ENCODE peak calls at places on chromosomes 5 and 9, in four cellular contexts. D is neural progenitor cell, L is ascending aorta, Z is osteoblast. R is an unnamed sample.
A peak's percentile ranks its signal among the peaks of the same experiment; 100 is the strongest.

GRCh38 chr5:127290019-127290945 is at the start of gene MEGF10:
- DNase-seq in D (peak; percentile 85), L (no peak), Z (peak; percentile 90), R (no peak)

GRCh38 chr5:80961376-80962281 is 1.5 kb downstream of the RASGRF2 start:
- DNase-seq in D (peak; percentile 48), L (no peak), Z (peak; percentile 66), R (no peak)

GRCh38 chr9:84988621-84989020 is 319.1 kb downstream of the NTRK2 start:
- DNase-seq in D (no peak), L (no peak), Z (no peak), R (no peak)

GRCh38 chr9:131020388-131020787 is 11.4 kb downstream of the LAMC3 start:
- DNase-seq in D (no peak), L (no peak), Z (peak; percentile 92), R (no peak)

GRCh38 chr5:149735066-149735465 is 5.0 kb downstream of the PPARGC1B start:
- DNase-seq in D (no peak), L (no peak), Z (no peak), R (no peak)

GRCh38 chr9:134228649-134229048 is 64.3 kb upstream of the RNU6ATAC start:
- DNase-seq in D (no peak), L (no peak), Z (peak; percentile 89), R (no peak)

GRCh38 chr9:130034570-130034969 is 8.4 kb downstream of the FNBP1 start:
- DNase-seq in D (no peak), L (no peak), Z (peak; percentile 92), R (no peak)

GRCh38 chr9:74117731-74118130 is 379.4 kb upstream of the RORB start:
- DNase-seq in D (no peak), L (no peak), Z (no peak), R (no peak)

GRCh38 chr5:37834542-37835399 is 5.1 kb downstream of the GDNF start:
- DNase-seq in D (peak; percentile 70), L (no peak), Z (no peak), R (no peak)

GRCh38 chr9:104927216-104927911 is 591 bp downstream of the ABCA1 start:
- DNase-seq in D (peak; percentile 68), L (no peak), Z (peak; percentile 81), R (no peak)

GRCh38 chr5:174750720-174751119 is 26.3 kb downstream of the MSX2 start:
- DNase-seq in D (no peak), L (no peak), Z (no peak), R (no peak)

GRCh38 chr5:119614838-119615237 is 14.5 kb upstream of the FAM170A start:
- DNase-seq in D (no peak), L (no peak), Z (no peak), R (no peak)

GRCh38 chr9:4489919-4490704 is at the start of gene SLC1A1:
- DNase-seq in D (peak; percentile 72), L (peak; percentile 15), Z (peak; percentile 96), R (peak; percentile 41)
- H3K4me3 ChIP-seq in D (peak within 1 kb of the TSS; percentile 60), L (peak within 1 kb of the TSS; percentile 87), Z (peak within 1 kb of the TSS; percentile 86), R (peak within 1 kb of the TSS; percentile 88)

DNA sequence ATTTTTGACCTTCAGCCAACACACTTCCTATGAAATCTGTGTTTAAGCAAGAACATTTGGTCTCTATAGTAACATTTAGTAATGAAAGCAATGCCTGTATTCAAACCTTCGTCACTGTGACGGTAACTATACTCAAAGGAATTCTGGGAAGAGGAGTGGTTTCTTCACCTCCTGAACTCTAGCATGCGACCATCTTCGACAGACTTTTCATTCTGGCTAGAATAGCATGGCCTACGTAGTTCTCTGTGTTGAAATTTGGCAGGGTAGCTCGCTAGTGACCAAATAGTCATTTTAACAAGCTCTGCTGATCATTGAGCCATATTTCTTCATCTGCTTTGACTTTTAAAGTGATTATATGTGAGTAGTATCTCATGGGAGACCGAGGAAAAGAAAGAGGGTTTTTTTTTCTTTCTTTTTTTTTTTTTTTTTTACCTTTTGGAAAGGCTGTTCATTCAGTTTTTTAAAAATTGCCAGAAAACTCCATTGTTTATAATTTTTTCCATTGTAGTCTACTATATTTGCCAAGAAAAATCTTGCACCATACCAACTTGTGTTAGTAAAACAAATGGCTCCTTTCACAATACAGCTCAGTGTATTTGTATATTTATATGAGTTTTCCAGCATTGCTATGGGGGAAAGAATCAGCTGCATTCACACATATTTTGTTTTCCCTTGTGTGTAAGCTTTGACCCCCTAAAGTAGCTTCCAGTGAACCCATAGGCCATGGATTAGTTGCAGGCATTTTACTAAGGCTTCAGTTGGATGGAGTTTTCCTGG is 166.8 kb downstream of the NNT start:
- DNase-seq in D (no peak), L (no peak), Z (no peak), R (no peak)
- H3K27ac ChIP-seq in D (no peak overlapping the region), L (peak overlapping the region; percentile 9), Z (peak overlapping the region; percentile 95), R (peak overlapping the region; percentile 16)

GRCh38 chr5:60843693-60844428 is at the start of gene ELOVL7:
- DNase-seq in D (peak; percentile 94), L (no peak), Z (peak; percentile 90), R (no peak)
- TF ChIP-seq CTCF in D (peak; percentile 46), L (no peak), Z (no peak), R (no peak)

DNA sequence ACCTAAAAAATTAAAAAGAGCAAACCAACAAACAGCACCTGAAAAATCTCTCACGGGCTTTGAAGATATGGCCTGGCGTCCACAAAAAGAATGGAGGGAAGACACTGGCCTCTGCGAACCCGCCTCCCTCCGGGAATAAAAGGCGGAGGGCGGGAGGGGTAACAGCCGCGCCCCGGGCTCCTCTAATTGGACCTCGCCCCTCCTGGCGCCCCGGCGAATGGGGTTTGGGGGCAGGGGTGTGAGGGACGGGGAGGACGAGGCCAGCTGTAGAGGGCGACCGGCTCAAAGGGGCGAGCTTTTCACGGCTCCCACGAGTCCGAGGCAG is 753 bp downstream of the FANCC start:
- DNase-seq in D (peak; percentile 96), L (no peak), Z (peak; percentile 92), R (peak; percentile 7)
- H3K4me3 ChIP-seq in D (peak overlapping the region; percentile 73), L (peak overlapping the region; percentile 85), Z (peak overlapping the region; percentile 97), R (peak overlapping the region; percentile 85)

DNA sequence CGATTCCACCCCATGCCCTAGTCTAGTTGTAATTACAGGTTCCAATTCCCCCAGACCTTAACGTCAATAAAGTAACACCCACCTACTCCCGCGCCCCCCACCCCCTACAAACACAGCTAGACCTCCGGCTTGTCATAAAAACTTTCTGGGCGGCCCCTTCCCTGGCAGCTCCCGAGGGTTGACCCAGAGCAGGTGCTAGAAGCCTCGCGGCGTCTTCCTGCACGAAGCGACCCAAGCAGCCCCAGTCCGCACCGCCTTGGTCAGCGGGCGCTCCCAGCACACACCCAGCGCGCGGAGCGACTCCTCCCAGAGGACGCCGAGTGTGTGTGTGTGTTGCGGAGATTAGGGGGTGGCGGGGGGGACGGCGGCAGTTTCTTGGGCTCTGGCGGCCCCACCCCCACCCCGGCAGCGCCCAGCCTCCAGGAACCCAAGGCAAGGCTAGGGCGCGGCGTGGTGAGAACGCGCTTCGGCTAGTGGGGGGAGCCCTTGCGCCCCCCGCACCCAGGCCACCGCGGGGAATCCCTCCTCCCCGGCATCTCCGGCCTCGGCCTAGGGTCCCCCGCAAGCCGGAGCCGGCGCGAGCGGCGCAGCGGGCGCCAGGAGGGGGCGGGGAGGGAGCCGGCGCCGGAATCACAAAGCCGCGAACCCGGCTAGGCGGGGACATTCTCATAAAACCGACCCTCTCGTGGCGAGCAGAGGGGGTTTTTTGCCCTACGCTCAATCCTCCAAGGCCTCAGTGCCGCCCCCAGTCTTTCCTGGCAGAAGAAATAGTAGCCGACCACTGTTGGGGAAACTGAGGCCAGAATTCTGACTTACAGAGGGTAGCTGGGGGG is 2.2 kb downstream of the PCDH1 start:
- DNase-seq in D (peak; percentile 88), L (no peak), Z (peak; percentile 83), R (no peak)
- H3K27ac ChIP-seq in D (peak overlapping the region; percentile 64), L (no peak overlapping the region), Z (no peak overlapping the region), R (no peak overlapping the region)

GRCh38 chr9:107674937-107675277 is 185.3 kb upstream of the KLF4 start:
- DNase-seq in D (no peak), L (no peak), Z (peak; percentile 42), R (no peak)
- TF ChIP-seq CTCF in D (no peak), L (peak; percentile 3), Z (no peak), R (no peak)

GRCh38 chr9:98726735-98727134 is 18.0 kb upstream of the GABBR2 start:
- DNase-seq in D (no peak), L (no peak), Z (peak; percentile 30), R (no peak)
- H3K4me3 ChIP-seq in D (no peak overlapping the region), L (no peak overlapping the region), Z (no peak overlapping the region), R (no peak overlapping the region)